ENCODE peak calls at places on chromosomes 3 and 15, in ten cellular contexts. One of them, this sample, is unnamed.

GRCh38 chr3:128210711-128211110 is 57.4 kb downstream of the EEFSEC start:
- DNase-seq in lower leg skin: no peak
- DNase-seq in GM12892: no peak
- DNase-seq in testis: no peak
- DNase-seq in spleen: no peak
- DNase-seq in uterus: no peak
- DNase-seq in sigmoid colon: no peak
- DNase-seq in heart left ventricle: no peak
- DNase-seq in A549: no peak
- DNase-seq in ovary: no peak
- DNase-seq in this sample: no peak

GRCh38 chr15:76347507-76348055 is 11.0 kb downstream of the ISL2 start:
- DNase-seq in spleen: no peak
- DNase-seq in GM12892: no peak
- DNase-seq in lower leg skin: no peak
- DNase-seq in sigmoid colon: no peak
- DNase-seq in heart left ventricle: no peak
- DNase-seq in testis: no peak
- DNase-seq in ovary: no peak
- DNase-seq in uterus: no peak
- DNase-seq in A549: no peak
- DNase-seq in this sample: no peak

GRCh38 chr15:69074011-69074842 is 59.7 kb downstream of the NOX5 start:
- DNase-seq in uterus: peak
- DNase-seq in heart left ventricle: peak
- DNase-seq in lower leg skin: peak
- DNase-seq in spleen: no peak
- DNase-seq in ovary: peak
- DNase-seq in sigmoid colon: peak
- DNase-seq in GM12892: no peak
- DNase-seq in A549: peak
- DNase-seq in testis: peak
- DNase-seq in this sample: peak

GRCh38 chr3:46663611-46664135 is 29.8 kb downstream of the ALS2CL start:
- DNase-seq in spleen: peak
- DNase-seq in sigmoid colon: peak
- DNase-seq in GM12892: peak
- DNase-seq in ovary: peak
- DNase-seq in lower leg skin: peak
- DNase-seq in A549: peak
- DNase-seq in uterus: no peak
- DNase-seq in testis: peak
- DNase-seq in heart left ventricle: peak
- DNase-seq in this sample: peak

GRCh38 chr3:45909542-45909941 is 23.2 kb downstream of the CCR9 start:
- DNase-seq in testis: no peak
- DNase-seq in sigmoid colon: no peak
- DNase-seq in ovary: no peak
- DNase-seq in uterus: no peak
- DNase-seq in heart left ventricle: no peak
- DNase-seq in spleen: no peak
- DNase-seq in GM12892: no peak
- DNase-seq in A549: no peak
- DNase-seq in lower leg skin: peak
- DNase-seq in this sample: no peak

GRCh38 chr3:16398542-16399126 is 114.9 kb downstream of the RFTN1 start:
- DNase-seq in sigmoid colon: no peak
- DNase-seq in lower leg skin: peak
- DNase-seq in spleen: no peak
- DNase-seq in A549: no peak
- DNase-seq in heart left ventricle: no peak
- DNase-seq in GM12892: no peak
- DNase-seq in uterus: no peak
- DNase-seq in ovary: no peak
- DNase-seq in testis: no peak
- DNase-seq in this sample: no peak

GRCh38 chr3:55750525-55750924 is 263.4 kb upstream of the WNT5A start:
- DNase-seq in A549: peak
- DNase-seq in ovary: no peak
- DNase-seq in GM12892: no peak
- DNase-seq in lower leg skin: no peak
- DNase-seq in heart left ventricle: no peak
- DNase-seq in spleen: no peak
- DNase-seq in uterus: no peak
- DNase-seq in sigmoid colon: no peak
- DNase-seq in testis: no peak
- DNase-seq in this sample: no peak

GRCh38 chr3:101235048-101235447 is 85.3 kb downstream of the IMPG2 start:
- DNase-seq in lower leg skin: no peak
- DNase-seq in ovary: no peak
- DNase-seq in spleen: no peak
- DNase-seq in uterus: no peak
- DNase-seq in sigmoid colon: no peak
- DNase-seq in testis: no peak
- DNase-seq in heart left ventricle: no peak
- DNase-seq in A549: no peak
- DNase-seq in GM12892: no peak
- DNase-seq in this sample: no peak

GRCh38 chr3:67649681-67650080 is 4.7 kb downstream of the SUCLG2 start:
- DNase-seq in testis: no peak
- DNase-seq in GM12892: no peak
- DNase-seq in spleen: no peak
- DNase-seq in lower leg skin: no peak
- DNase-seq in heart left ventricle: no peak
- DNase-seq in ovary: no peak
- DNase-seq in A549: no peak
- DNase-seq in uterus: no peak
- DNase-seq in sigmoid colon: no peak
- DNase-seq in this sample: no peak

GRCh38 chr3:67648701-67649100 is 5.7 kb downstream of the SUCLG2 start:
- DNase-seq in uterus: no peak
- DNase-seq in sigmoid colon: no peak
- DNase-seq in testis: no peak
- DNase-seq in heart left ventricle: no peak
- DNase-seq in spleen: no peak
- DNase-seq in ovary: no peak
- DNase-seq in GM12892: no peak
- DNase-seq in lower leg skin: no peak
- DNase-seq in A549: no peak
- DNase-seq in this sample: no peak

GRCh38 chr3:67646586-67647234 is 7.7 kb downstream of the SUCLG2 start:
- DNase-seq in lower leg skin: no peak
- DNase-seq in uterus: no peak
- DNase-seq in heart left ventricle: no peak
- DNase-seq in sigmoid colon: no peak
- DNase-seq in GM12892: no peak
- DNase-seq in spleen: no peak
- DNase-seq in A549: peak
- DNase-seq in ovary: no peak
- DNase-seq in testis: no peak
- DNase-seq in this sample: peak

GRCh38 chr3:67647390-67647878 is 7.0 kb downstream of the SUCLG2 start:
- DNase-seq in spleen: no peak
- DNase-seq in sigmoid colon: no peak
- DNase-seq in heart left ventricle: no peak
- DNase-seq in uterus: no peak
- DNase-seq in A549: peak
- DNase-seq in GM12892: no peak
- DNase-seq in testis: no peak
- DNase-seq in ovary: no peak
- DNase-seq in lower leg skin: no peak
- DNase-seq in this sample: peak

GRCh38 chr3:67648229-67648628 is 6.2 kb downstream of the SUCLG2 start:
- DNase-seq in uterus: no peak
- DNase-seq in A549: peak
- DNase-seq in GM12892: no peak
- DNase-seq in ovary: no peak
- DNase-seq in sigmoid colon: no peak
- DNase-seq in lower leg skin: no peak
- DNase-seq in testis: no peak
- DNase-seq in heart left ventricle: no peak
- DNase-seq in spleen: no peak
- DNase-seq in this sample: no peak
- TF ChIP-seq POLR2A in uterus: no peak
- TF ChIP-seq POLR2A in A549: no peak
- TF ChIP-seq POLR2A in GM12892: no peak
- TF ChIP-seq POLR2A in ovary: no peak
- TF ChIP-seq POLR2A in sigmoid colon: no peak
- TF ChIP-seq POLR2A in lower leg skin: no peak
- TF ChIP-seq POLR2A in testis: no peak
- TF ChIP-seq POLR2A in heart left ventricle: no peak
- TF ChIP-seq POLR2A in spleen: no peak
- TF ChIP-seq POLR2A in this sample: no peak

GRCh38 chr3:112128843-112129727 is 4.0 kb downstream of the GCSAM start:
- DNase-seq in ovary: no peak
- DNase-seq in sigmoid colon: no peak
- DNase-seq in uterus: no peak
- DNase-seq in spleen: peak
- DNase-seq in A549: peak
- DNase-seq in lower leg skin: no peak
- DNase-seq in GM12892: no peak
- DNase-seq in heart left ventricle: no peak
- DNase-seq in testis: no peak
- DNase-seq in this sample: no peak

GRCh38 chr3:112124901-112125607 is 8.0 kb downstream of the GCSAM start:
- DNase-seq in A549: no peak
- DNase-seq in GM12892: no peak
- DNase-seq in heart left ventricle: no peak
- DNase-seq in lower leg skin: no peak
- DNase-seq in sigmoid colon: no peak
- DNase-seq in spleen: no peak
- DNase-seq in uterus: no peak
- DNase-seq in testis: no peak
- DNase-seq in ovary: no peak
- DNase-seq in this sample: no peak

GRCh38 chr3:112126501-112126900 is 6.5 kb downstream of the GCSAM start:
- DNase-seq in lower leg skin: no peak
- DNase-seq in ovary: no peak
- DNase-seq in testis: no peak
- DNase-seq in GM12892: no peak
- DNase-seq in spleen: no peak
- DNase-seq in A549: no peak
- DNase-seq in heart left ventricle: no peak
- DNase-seq in uterus: no peak
- DNase-seq in sigmoid colon: no peak
- DNase-seq in this sample: no peak

GRCh38 chr3:112129925-112130637 is 3.0 kb downstream of the GCSAM start:
- DNase-seq in testis: no peak
- DNase-seq in spleen: no peak
- DNase-seq in sigmoid colon: no peak
- DNase-seq in A549: no peak
- DNase-seq in ovary: no peak
- DNase-seq in heart left ventricle: no peak
- DNase-seq in uterus: no peak
- DNase-seq in lower leg skin: no peak
- DNase-seq in GM12892: no peak
- DNase-seq in this sample: no peak

DNA sequence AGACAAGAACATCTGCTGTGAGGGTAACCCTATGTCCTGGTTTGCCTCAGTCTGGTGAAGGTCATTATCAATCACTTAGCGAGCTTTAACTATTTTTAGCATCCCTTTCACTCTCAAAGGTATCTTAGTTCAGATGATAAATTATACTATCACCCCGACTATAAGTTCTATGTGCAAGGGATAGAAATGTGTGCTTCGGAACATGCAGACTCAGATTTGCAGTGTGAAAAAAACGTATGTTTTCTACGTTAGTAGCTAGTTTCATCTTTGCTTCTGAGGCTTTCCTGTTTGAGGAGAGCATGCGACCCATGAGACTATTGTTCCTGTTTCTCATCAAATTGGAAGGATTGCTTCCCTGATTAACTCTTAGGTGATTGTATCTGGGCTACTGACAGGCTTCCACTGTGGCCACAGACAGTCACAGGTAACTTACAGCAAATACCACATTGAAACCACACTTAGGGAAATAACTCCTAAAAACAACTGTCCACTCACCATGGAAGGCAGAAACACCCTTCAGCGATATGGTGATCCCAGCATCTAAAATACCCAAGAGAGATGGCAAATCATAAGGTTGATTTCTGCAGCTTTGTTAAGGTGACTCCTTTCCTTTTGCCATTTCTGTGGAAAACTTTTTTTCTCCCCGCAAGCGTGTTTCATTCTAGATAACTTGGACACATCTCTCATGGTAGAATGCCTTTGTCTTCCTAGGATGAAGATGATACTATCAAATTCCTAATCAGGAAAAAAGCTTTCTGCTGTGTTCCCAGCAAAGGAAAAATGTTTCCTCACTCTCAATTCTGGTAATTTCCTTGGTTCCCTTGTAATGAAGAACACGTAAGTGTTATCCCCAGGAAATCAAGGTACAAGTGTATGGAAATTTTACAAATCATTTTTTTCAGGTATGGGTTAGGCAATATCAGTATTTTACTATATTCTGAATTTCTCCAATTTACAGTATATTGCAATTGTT is 5.2 kb downstream of the GCSAM start:
- DNase-seq in A549: no peak
- DNase-seq in heart left ventricle: no peak
- DNase-seq in testis: no peak
- DNase-seq in sigmoid colon: no peak
- DNase-seq in spleen: no peak
- DNase-seq in GM12892: no peak
- DNase-seq in ovary: no peak
- DNase-seq in lower leg skin: no peak
- DNase-seq in uterus: no peak
- DNase-seq in this sample: no peak
- TF ChIP-seq POLR2A in A549: no peak
- TF ChIP-seq POLR2A in heart left ventricle: no peak
- TF ChIP-seq POLR2A in testis: no peak
- TF ChIP-seq POLR2A in sigmoid colon: no peak
- TF ChIP-seq POLR2A in spleen: no peak
- TF ChIP-seq POLR2A in GM12892: no peak
- TF ChIP-seq POLR2A in ovary: no peak
- TF ChIP-seq POLR2A in lower leg skin: no peak
- TF ChIP-seq POLR2A in uterus: no peak
- TF ChIP-seq POLR2A in this sample: no peak

GRCh38 chr3:146275476-146275875 is 24.6 kb upstream of the PLSCR4 start:
- DNase-seq in heart left ventricle: no peak
- DNase-seq in testis: no peak
- DNase-seq in lower leg skin: no peak
- DNase-seq in sigmoid colon: no peak
- DNase-seq in A549: no peak
- DNase-seq in spleen: no peak
- DNase-seq in GM12892: no peak
- DNase-seq in uterus: no peak
- DNase-seq in ovary: no peak
- DNase-seq in this sample: no peak

GRCh38 chr3:146274833-146275232 is 23.9 kb upstream of the PLSCR4 start:
- DNase-seq in GM12892: no peak
- DNase-seq in spleen: no peak
- DNase-seq in A549: no peak
- DNase-seq in lower leg skin: no peak
- DNase-seq in uterus: no peak
- DNase-seq in heart left ventricle: no peak
- DNase-seq in sigmoid colon: no peak
- DNase-seq in ovary: no peak
- DNase-seq in testis: no peak
- DNase-seq in this sample: no peak

GRCh38 chr3:146280859-146281258 is 30.0 kb upstream of the PLSCR4 start:
- DNase-seq in A549: no peak
- DNase-seq in spleen: no peak
- DNase-seq in heart left ventricle: no peak
- DNase-seq in lower leg skin: no peak
- DNase-seq in sigmoid colon: no peak
- DNase-seq in uterus: no peak
- DNase-seq in GM12892: no peak
- DNase-seq in testis: no peak
- DNase-seq in ovary: no peak
- DNase-seq in this sample: no peak

GRCh38 chr3:146273721-146274407 is 23.0 kb upstream of the PLSCR4 start:
- DNase-seq in uterus: no peak
- DNase-seq in lower leg skin: no peak
- DNase-seq in testis: no peak
- DNase-seq in GM12892: no peak
- DNase-seq in sigmoid colon: no peak
- DNase-seq in spleen: no peak
- DNase-seq in ovary: no peak
- DNase-seq in A549: no peak
- DNase-seq in heart left ventricle: no peak
- DNase-seq in this sample: no peak

DNA sequence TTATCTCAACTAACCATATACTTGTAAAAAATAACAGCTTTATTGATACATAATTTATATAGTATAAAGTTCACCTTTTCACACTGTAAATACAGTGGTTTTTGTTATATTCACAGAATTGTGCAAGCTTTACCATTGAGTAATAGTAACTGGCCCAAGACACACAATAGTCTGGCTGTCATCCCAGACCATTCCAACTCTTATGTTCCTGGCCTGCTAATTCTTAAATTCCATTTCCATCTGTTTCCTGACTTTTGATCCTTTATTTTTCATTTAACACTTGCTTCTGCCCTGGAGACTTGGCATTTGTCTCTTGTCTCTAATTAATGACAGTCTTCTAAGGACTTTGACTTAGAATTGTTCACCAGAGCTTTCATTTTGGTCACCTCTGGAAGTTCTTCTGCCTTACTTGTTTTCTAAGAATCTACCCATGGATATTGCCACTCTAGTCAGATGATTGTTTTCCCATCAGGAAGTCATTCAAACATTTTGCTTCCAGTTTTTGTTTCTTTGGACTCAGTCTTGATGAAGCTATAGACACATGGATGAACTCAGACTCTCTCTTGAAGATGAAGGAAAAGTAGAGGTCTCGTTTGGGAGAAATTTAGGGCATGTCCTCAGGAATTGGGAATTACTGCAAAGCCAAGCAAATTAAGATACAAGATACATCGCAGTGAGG is 27.2 kb upstream of the PLSCR4 start:
- DNase-seq in ovary: no peak
- DNase-seq in spleen: no peak
- DNase-seq in GM12892: no peak
- DNase-seq in heart left ventricle: no peak
- DNase-seq in lower leg skin: no peak
- DNase-seq in uterus: peak
- DNase-seq in testis: peak
- DNase-seq in sigmoid colon: no peak
- DNase-seq in A549: peak
- DNase-seq in this sample: no peak
- TF ChIP-seq POLR2A in ovary: no peak
- TF ChIP-seq POLR2A in spleen: no peak
- TF ChIP-seq POLR2A in GM12892: no peak
- TF ChIP-seq POLR2A in heart left ventricle: no peak
- TF ChIP-seq POLR2A in lower leg skin: no peak
- TF ChIP-seq POLR2A in uterus: no peak
- TF ChIP-seq POLR2A in testis: no peak
- TF ChIP-seq POLR2A in sigmoid colon: no peak
- TF ChIP-seq POLR2A in A549: no peak
- TF ChIP-seq POLR2A in this sample: no peak

GRCh38 chr3:58012302-58012701 is 4.1 kb downstream of the FLNB start:
- DNase-seq in uterus: no peak
- DNase-seq in testis: no peak
- DNase-seq in lower leg skin: no peak
- DNase-seq in sigmoid colon: no peak
- DNase-seq in GM12892: no peak
- DNase-seq in heart left ventricle: no peak
- DNase-seq in ovary: no peak
- DNase-seq in A549: no peak
- DNase-seq in spleen: no peak
- DNase-seq in this sample: no peak
- TF ChIP-seq POLR2A in uterus: no peak
- TF ChIP-seq POLR2A in testis: no peak
- TF ChIP-seq POLR2A in lower leg skin: no peak
- TF ChIP-seq POLR2A in sigmoid colon: no peak
- TF ChIP-seq POLR2A in GM12892: no peak
- TF ChIP-seq POLR2A in heart left ventricle: no peak
- TF ChIP-seq POLR2A in ovary: no peak
- TF ChIP-seq POLR2A in A549: no peak
- TF ChIP-seq POLR2A in spleen: no peak
- TF ChIP-seq POLR2A in this sample: no peak